ENCODE peak calls at places on chromosomes 2 and 18, in seven cellular contexts. One of them, this sample, is unnamed.

GRCh38 chr2:62603154-62603712 is 97.2 kb upstream of the TMEM17 start:
- DNase-seq in K562: no peak
- DNase-seq in H1: no peak
- DNase-seq in SK-N-SH: no peak
- DNase-seq in HepG2: no peak
- DNase-seq in GM12878: no peak
- DNase-seq in HCT116: no peak
- DNase-seq in this sample: no peak

GRCh38 chr2:54613361-54613760 is 110.1 kb upstream of the EML6 start:
- DNase-seq in SK-N-SH: no peak
- DNase-seq in K562: no peak
- DNase-seq in HepG2: no peak
- DNase-seq in GM12878: no peak
- DNase-seq in H1: no peak
- DNase-seq in HCT116: no peak
- DNase-seq in this sample: no peak

GRCh38 chr2:116776556-116776955 is 1037.9 kb upstream of the DDX18 start:
- DNase-seq in K562: no peak
- DNase-seq in H1: no peak
- DNase-seq in SK-N-SH: no peak
- DNase-seq in HCT116: no peak
- DNase-seq in GM12878: no peak
- DNase-seq in HepG2: no peak
- DNase-seq in this sample: no peak

GRCh38 chr2:167842047-167842446 is 405.3 kb downstream of the STK39 start:
- DNase-seq in H1: no peak
- DNase-seq in HepG2: no peak
- DNase-seq in SK-N-SH: no peak
- DNase-seq in K562: no peak
- DNase-seq in GM12878: no peak
- DNase-seq in HCT116: no peak
- DNase-seq in this sample: no peak

GRCh38 chr2:30823452-30823851 is 16.2 kb upstream of the CAPN13 start:
- DNase-seq in GM12878: no peak
- DNase-seq in H1: no peak
- DNase-seq in K562: no peak
- DNase-seq in HCT116: no peak
- DNase-seq in SK-N-SH: peak; percentile 38
- DNase-seq in HepG2: no peak
- DNase-seq in this sample: no peak

GRCh38 chr2:151774506-151774905 is 40.2 kb upstream of the NEB start:
- DNase-seq in HCT116: peak; percentile 13
- DNase-seq in SK-N-SH: no peak
- DNase-seq in GM12878: no peak
- DNase-seq in HepG2: no peak
- DNase-seq in H1: no peak
- DNase-seq in K562: no peak
- DNase-seq in this sample: no peak

GRCh38 chr2:136031716-136032115 is 46.3 kb upstream of the DARS1 start:
- DNase-seq in H1: no peak
- DNase-seq in HCT116: no peak
- DNase-seq in HepG2: no peak
- DNase-seq in SK-N-SH: no peak
- DNase-seq in GM12878: no peak
- DNase-seq in K562: no peak
- DNase-seq in this sample: no peak

GRCh38 chr2:179031731-179032408 is 18.1 kb downstream of the CCDC141 start:
- DNase-seq in SK-N-SH: no peak
- DNase-seq in HCT116: no peak
- DNase-seq in K562: no peak
- DNase-seq in H1: no peak
- DNase-seq in HepG2: no peak
- DNase-seq in GM12878: peak; percentile 88
- DNase-seq in this sample: no peak

GRCh38 chr2:239959059-239959971 is 65.8 kb downstream of the NDUFA10 start:
- DNase-seq in HepG2: no peak
- DNase-seq in GM12878: no peak
- DNase-seq in HCT116: no peak
- DNase-seq in SK-N-SH: no peak
- DNase-seq in K562: no peak
- DNase-seq in H1: no peak
- DNase-seq in this sample: no peak

GRCh38 chr2:196601430-196602306 is 37.8 kb upstream of the CCDC150 start:
- DNase-seq in SK-N-SH: peak; percentile 87
- DNase-seq in H1: no peak
- DNase-seq in HCT116: peak; percentile 87
- DNase-seq in HepG2: no peak
- DNase-seq in GM12878: no peak
- DNase-seq in K562: peak; percentile 67
- DNase-seq in this sample: no peak

GRCh38 chr2:7709907-7710306 is 792.7 kb downstream of the RNF144A start:
- DNase-seq in HepG2: no peak
- DNase-seq in SK-N-SH: no peak
- DNase-seq in H1: no peak
- DNase-seq in GM12878: no peak
- DNase-seq in K562: no peak
- DNase-seq in HCT116: no peak
- DNase-seq in this sample: no peak

GRCh38 chr18:59085797-59086196 is 53.9 kb upstream of the SEC11C start:
- DNase-seq in HepG2: no peak
- DNase-seq in SK-N-SH: no peak
- DNase-seq in HCT116: no peak
- DNase-seq in K562: no peak
- DNase-seq in H1: no peak
- DNase-seq in GM12878: no peak
- DNase-seq in this sample: no peak

GRCh38 chr18:9434240-9434701 is 41.0 kb upstream of the RALBP1 start:
- DNase-seq in K562: no peak
- DNase-seq in GM12878: no peak
- DNase-seq in HepG2: no peak
- DNase-seq in H1: no peak
- DNase-seq in SK-N-SH: no peak
- DNase-seq in HCT116: no peak
- DNase-seq in this sample: no peak

GRCh38 chr2:47035615-47036488 is 119.3 kb downstream of the STPG4 start:
- DNase-seq in H1: no peak
- DNase-seq in HCT116: no peak
- DNase-seq in K562: no peak
- DNase-seq in GM12878: no peak
- DNase-seq in SK-N-SH: no peak
- DNase-seq in HepG2: peak; percentile 78
- DNase-seq in this sample: no peak

GRCh38 chr18:14577971-14578370 is 34.6 kb upstream of the POTEC start:
- DNase-seq in GM12878: no peak
- DNase-seq in HepG2: no peak
- DNase-seq in HCT116: no peak
- DNase-seq in K562: no peak
- DNase-seq in SK-N-SH: no peak
- DNase-seq in H1: no peak
- DNase-seq in this sample: no peak

GRCh38 chr2:127193948-127194267 is 26.2 kb downstream of the CYP27C1 start:
- DNase-seq in HCT116: no peak
- DNase-seq in K562: no peak
- DNase-seq in GM12878: no peak
- DNase-seq in H1: no peak
- DNase-seq in SK-N-SH: no peak
- DNase-seq in HepG2: no peak
- DNase-seq in this sample: no peak

GRCh38 chr2:192236136-192236535 is 41.4 kb upstream of the TMEFF2 start:
- DNase-seq in HCT116: no peak
- DNase-seq in H1: no peak
- DNase-seq in GM12878: no peak
- DNase-seq in HepG2: no peak
- DNase-seq in K562: no peak
- DNase-seq in SK-N-SH: no peak
- DNase-seq in this sample: no peak

GRCh38 chr2:169069341-169069740 is at the start of gene DHRS9:
- DNase-seq in HCT116: peak; percentile 79
- DNase-seq in H1: no peak
- DNase-seq in GM12878: no peak
- DNase-seq in HepG2: no peak
- DNase-seq in SK-N-SH: no peak
- DNase-seq in K562: peak; percentile 53
- DNase-seq in this sample: no peak

GRCh38 chr2:185179783-185180182 is 558.8 kb upstream of the FSIP2 start:
- DNase-seq in K562: no peak
- DNase-seq in SK-N-SH: peak; percentile 6
- DNase-seq in HCT116: no peak
- DNase-seq in GM12878: no peak
- DNase-seq in HepG2: no peak
- DNase-seq in H1: no peak
- DNase-seq in this sample: no peak

GRCh38 chr2:126774290-126774689 is 118.3 kb downstream of the GYPC start:
- DNase-seq in K562: no peak
- DNase-seq in SK-N-SH: no peak
- DNase-seq in GM12878: no peak
- DNase-seq in HCT116: no peak
- DNase-seq in H1: no peak
- DNase-seq in HepG2: no peak
- DNase-seq in this sample: no peak

GRCh38 chr18:76145968-76146367 is 349.1 kb downstream of the ZNF516 start:
- DNase-seq in H1: no peak
- DNase-seq in GM12878: no peak
- DNase-seq in K562: no peak
- DNase-seq in SK-N-SH: no peak
- DNase-seq in HCT116: no peak
- DNase-seq in HepG2: no peak
- DNase-seq in this sample: no peak
- TF ChIP-seq JUND in H1: no peak
- TF ChIP-seq JUND in GM12878: no peak
- TF ChIP-seq JUND in K562: no peak
- TF ChIP-seq JUND in SK-N-SH: no peak
- TF ChIP-seq JUND in HCT116: no peak
- TF ChIP-seq JUND in HepG2: no peak
- TF ChIP-seq JUND in this sample: no peak

DNA sequence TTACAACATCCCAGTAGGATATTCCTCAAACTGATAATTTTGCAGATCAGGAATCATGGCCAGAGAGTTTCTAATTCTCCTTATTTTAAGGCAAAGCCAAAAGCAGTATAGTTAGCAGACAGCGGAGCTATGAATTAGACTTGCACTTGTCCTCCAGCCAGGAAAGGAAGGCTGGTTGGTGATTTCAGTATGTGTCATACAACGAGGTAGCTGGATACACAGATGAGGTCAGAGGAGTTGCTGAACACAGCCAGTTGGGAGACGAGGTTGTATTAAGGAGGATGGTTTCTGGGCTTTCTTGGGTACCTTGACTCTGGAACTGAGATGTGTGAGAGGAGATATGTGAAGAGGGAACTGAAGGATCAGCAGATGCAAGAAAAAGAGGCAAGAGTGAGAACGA is 185.2 kb downstream of the SOX11 start:
- DNase-seq in GM12878: no peak
- DNase-seq in HCT116: no peak
- DNase-seq in SK-N-SH: no peak
- DNase-seq in HepG2: no peak
- DNase-seq in H1: no peak
- DNase-seq in K562: no peak
- DNase-seq in this sample: no peak
- TF ChIP-seq JUND in GM12878: no peak
- TF ChIP-seq JUND in HCT116: no peak
- TF ChIP-seq JUND in SK-N-SH: no peak
- TF ChIP-seq JUND in HepG2: no peak
- TF ChIP-seq JUND in H1: no peak
- TF ChIP-seq JUND in K562: no peak
- TF ChIP-seq JUND in this sample: no peak

DNA sequence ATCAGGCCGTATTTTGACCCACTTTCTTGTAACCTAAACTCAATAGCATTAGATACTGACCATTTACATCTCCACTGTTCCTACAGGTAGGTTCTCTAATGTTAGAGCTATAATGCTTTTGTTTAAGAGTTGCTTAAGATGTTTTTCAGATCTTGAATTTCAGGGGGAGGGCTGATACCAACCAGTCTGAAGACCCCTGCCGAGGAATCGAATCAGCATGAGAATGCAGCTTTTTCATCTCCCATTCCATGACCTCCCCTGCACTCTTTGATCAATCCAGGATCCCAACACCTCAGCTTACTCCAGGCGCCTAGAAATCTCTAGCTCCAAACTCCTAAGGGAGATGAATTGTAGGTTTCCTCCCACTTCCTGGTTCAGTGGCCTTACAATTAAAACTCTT is 120.5 kb upstream of the MC4R start:
- DNase-seq in H1: peak; percentile 34
- DNase-seq in HCT116: no peak
- DNase-seq in GM12878: no peak
- DNase-seq in HepG2: no peak
- DNase-seq in K562: no peak
- DNase-seq in SK-N-SH: no peak
- DNase-seq in this sample: no peak
- TF ChIP-seq JUND in H1: no peak
- TF ChIP-seq JUND in HCT116: no peak
- TF ChIP-seq JUND in GM12878: no peak
- TF ChIP-seq JUND in HepG2: no peak
- TF ChIP-seq JUND in K562: no peak
- TF ChIP-seq JUND in SK-N-SH: no peak
- TF ChIP-seq JUND in this sample: no peak

DNA sequence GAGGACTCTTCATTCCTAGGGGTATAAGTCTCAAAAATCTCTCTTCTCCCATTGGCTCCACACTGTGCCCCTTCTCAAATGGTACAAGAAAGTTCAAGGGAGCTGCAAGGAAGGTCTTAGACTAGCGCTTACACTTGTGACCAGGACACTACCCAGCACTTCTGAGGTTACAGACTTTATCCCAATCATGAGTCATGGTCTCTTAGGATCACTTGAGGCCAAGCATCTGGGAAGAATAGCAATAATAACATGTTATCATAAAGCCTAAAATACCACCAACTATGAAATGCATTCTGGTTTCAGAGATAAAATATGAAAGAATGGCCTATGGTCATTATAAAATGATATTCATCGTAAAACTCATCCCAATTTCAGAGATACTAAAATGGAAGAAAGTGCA is 309.9 kb upstream of the PKDCC start:
- DNase-seq in HepG2: no peak
- DNase-seq in SK-N-SH: no peak
- DNase-seq in HCT116: no peak
- DNase-seq in K562: no peak
- DNase-seq in H1: no peak
- DNase-seq in GM12878: no peak
- DNase-seq in this sample: no peak
- TF ChIP-seq JUND in HepG2: no peak
- TF ChIP-seq JUND in SK-N-SH: no peak
- TF ChIP-seq JUND in HCT116: no peak
- TF ChIP-seq JUND in K562: no peak
- TF ChIP-seq JUND in H1: no peak
- TF ChIP-seq JUND in GM12878: no peak
- TF ChIP-seq JUND in this sample: no peak

GRCh38 chr2:96074156-96074555 is 39.4 kb upstream of the GPAT2 start:
- DNase-seq in SK-N-SH: no peak
- DNase-seq in HepG2: no peak
- DNase-seq in H1: no peak
- DNase-seq in HCT116: no peak
- DNase-seq in K562: no peak
- DNase-seq in GM12878: no peak
- DNase-seq in this sample: no peak

GRCh38 chr2:96073170-96073775 is 38.6 kb upstream of the GPAT2 start:
- DNase-seq in HepG2: no peak
- DNase-seq in SK-N-SH: no peak
- DNase-seq in H1: no peak
- DNase-seq in HCT116: no peak
- DNase-seq in K562: no peak
- DNase-seq in GM12878: no peak
- DNase-seq in this sample: no peak

GRCh38 chr2:96075199-96075771 is 40.6 kb upstream of the GPAT2 start:
- DNase-seq in H1: no peak
- DNase-seq in GM12878: no peak
- DNase-seq in HCT116: no peak
- DNase-seq in HepG2: no peak
- DNase-seq in K562: no peak
- DNase-seq in SK-N-SH: no peak
- DNase-seq in this sample: no peak

GRCh38 chr2:96072746-96073145 is 38.0 kb upstream of the GPAT2 start:
- DNase-seq in HepG2: no peak
- DNase-seq in GM12878: no peak
- DNase-seq in H1: no peak
- DNase-seq in HCT116: no peak
- DNase-seq in K562: no peak
- DNase-seq in SK-N-SH: no peak
- DNase-seq in this sample: no peak
- TF ChIP-seq JUND in HepG2: no peak
- TF ChIP-seq JUND in GM12878: no peak
- TF ChIP-seq JUND in H1: no peak
- TF ChIP-seq JUND in HCT116: no peak
- TF ChIP-seq JUND in K562: no peak
- TF ChIP-seq JUND in SK-N-SH: no peak
- TF ChIP-seq JUND in this sample: no peak

This sample was measured in T47D.